ENCODE peak calls at places on chromosomes 7 and 10, in four cellular contexts. X is HCT116, B is HepG2, F is K562. N is an unnamed sample.

GRCh38 chr7:33152087-33152486 is 22.7 kb downstream of the BBS9 start:
- DNase-seq in B (no peak), X (no peak), F (no peak), N (no peak)

GRCh38 chr10:93591065-93591808 is 9.8 kb downstream of the RBP4 start:
- DNase-seq in X (no peak), F (no peak), B (no peak), N (no peak)

GRCh38 chr10:19347592-19347991 is 299.0 kb downstream of the MALRD1 start:
- DNase-seq in X (no peak), B (peak), F (no peak), N (no peak)

GRCh38 chr7:155280446-155281410 is 16.9 kb upstream of the INSIG1 start:
- DNase-seq in F (no peak), B (no peak), X (no peak), N (no peak)

GRCh38 chr7:28203498-28204240 is 23.1 kb upstream of the JAZF1 start:
- DNase-seq in B (no peak), X (no peak), F (no peak), N (no peak)

GRCh38 chr10:50310560-50311174 is 59.4 kb upstream of the ASAH2 start:
- DNase-seq in X (peak), B (peak), F (peak), N (peak)

GRCh38 chr10:127298396-127298795 is 102.0 kb upstream of the INSYN2A start:
- DNase-seq in F (no peak), X (no peak), B (no peak), N (no peak)

GRCh38 chr7:69845721-69846495 is 247.6 kb downstream of the AUTS2 start:
- DNase-seq in B (no peak), X (no peak), F (no peak), N (no peak)

GRCh38 chr10:23194966-23195845 is 3.1 kb downstream of the PTF1A start:
- DNase-seq in F (no peak), X (no peak), B (no peak), N (no peak)
- H3K4me3 ChIP-seq in F (no peak), X (no peak), B (no peak), N (no peak)

DNA sequence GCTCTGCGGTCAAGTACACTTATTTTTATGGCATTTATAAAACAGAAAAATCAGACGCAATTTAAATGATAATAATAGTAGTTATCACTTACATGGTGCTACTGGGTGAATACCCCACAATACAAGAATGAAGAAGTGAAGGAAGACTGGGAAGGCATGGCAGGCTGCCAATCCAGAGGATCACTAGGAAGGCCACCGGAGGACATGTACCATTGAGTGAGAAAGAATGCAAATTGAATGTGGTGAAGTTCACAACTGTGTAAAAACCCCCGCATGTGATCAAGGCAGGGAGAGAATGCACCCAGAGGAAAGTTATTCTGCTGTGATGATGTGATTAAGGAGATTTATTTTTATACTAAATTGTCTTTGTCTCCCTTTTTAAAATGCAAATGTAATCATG is 59.8 kb downstream of the FRMPD2 start:
- DNase-seq in X (no peak), F (no peak), B (no peak), N (no peak)
- TF ChIP-seq TCF7L2 in X (no peak), F (no peak), B (no peak), N (no peak)

DNA sequence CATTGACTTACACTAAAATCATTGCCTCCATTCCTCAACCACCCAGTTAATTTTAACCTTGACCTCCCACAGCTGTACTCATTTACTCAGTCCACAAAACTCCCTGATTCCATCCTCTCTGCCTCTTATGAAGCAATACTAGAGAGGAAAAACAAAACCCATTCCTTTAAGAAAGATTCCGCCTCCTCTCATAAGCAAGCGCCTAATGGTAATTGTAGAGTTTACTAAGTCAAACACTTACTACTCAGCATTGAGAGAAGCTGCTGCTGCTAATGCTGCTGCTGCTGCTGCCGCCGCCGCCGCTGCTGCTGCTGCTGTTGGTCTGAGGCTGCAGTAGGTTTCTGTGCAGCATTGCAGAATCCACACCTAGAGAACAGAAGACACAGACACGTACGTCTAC is 2.1 kb upstream of the ADD3 start:
- DNase-seq in X (no peak), F (no peak), B (peak), N (no peak)
- TF ChIP-seq REST in X (no peak), F (no peak), B (no peak), N (no peak)

GRCh38 chr10:450463-450862 is 239.0 kb downstream of the DIP2C start:
- DNase-seq in F (no peak), X (no peak), B (no peak), N (no peak)
- H3K4me3 ChIP-seq in F (no peak), X (no peak), B (no peak), N (no peak)

GRCh38 chr10:77504870-77505257 is 132.7 kb downstream of the KCNMA1 start:
- DNase-seq in B (no peak), F (no peak), X (peak), N (peak)
- TF ChIP-seq TCF7L2 in B (no peak), F (no peak), X (no peak), N (no peak)

GRCh38 chr10:101014230-101014884 is 14.7 kb downstream of the LZTS2 start:
- DNase-seq in F (peak), X (no peak), B (no peak), N (no peak)

GRCh38 chr10:101013365-101013825 is 13.8 kb downstream of the LZTS2 start:
- DNase-seq in B (no peak), X (no peak), F (no peak), N (no peak)

GRCh38 chr10:101014966-101015581 is 15.5 kb downstream of the LZTS2 start:
- DNase-seq in F (no peak), X (no peak), B (no peak), N (no peak)

GRCh38 chr10:101011517-101012423 is 12.2 kb downstream of the LZTS2 start:
- DNase-seq in X (no peak), B (peak), F (peak), N (no peak)

GRCh38 chr10:101012525-101013364 is 13.1 kb downstream of the LZTS2 start:
- DNase-seq in F (peak), X (peak), B (peak), N (no peak)
- TF ChIP-seq REST in F (no peak), X (no peak), B (no peak), N (no peak)

DNA sequence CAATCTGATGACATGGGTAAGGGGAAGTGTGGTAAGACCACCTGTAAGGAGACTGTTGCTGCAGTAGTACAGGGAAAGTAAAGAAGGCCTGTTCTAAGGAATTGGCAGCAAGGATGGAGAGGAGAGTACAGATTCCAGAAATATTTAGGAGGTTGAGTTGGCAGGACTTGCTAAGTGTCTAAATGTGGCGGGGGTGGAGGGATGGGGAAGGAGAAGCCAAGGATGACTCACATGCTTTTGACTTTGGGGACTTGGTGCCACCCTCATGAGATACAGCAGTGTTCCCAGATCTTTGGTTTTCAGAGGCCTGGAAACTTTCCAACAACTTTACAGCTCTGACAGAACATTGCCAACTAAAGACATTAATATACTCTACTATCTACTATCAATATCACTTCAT is 45.4 kb downstream of the CDK6 start:
- DNase-seq in X (no peak), F (no peak), B (no peak), N (no peak)
- H3K4me3 ChIP-seq in X (no peak), F (no peak), B (no peak), N (no peak)

DNA sequence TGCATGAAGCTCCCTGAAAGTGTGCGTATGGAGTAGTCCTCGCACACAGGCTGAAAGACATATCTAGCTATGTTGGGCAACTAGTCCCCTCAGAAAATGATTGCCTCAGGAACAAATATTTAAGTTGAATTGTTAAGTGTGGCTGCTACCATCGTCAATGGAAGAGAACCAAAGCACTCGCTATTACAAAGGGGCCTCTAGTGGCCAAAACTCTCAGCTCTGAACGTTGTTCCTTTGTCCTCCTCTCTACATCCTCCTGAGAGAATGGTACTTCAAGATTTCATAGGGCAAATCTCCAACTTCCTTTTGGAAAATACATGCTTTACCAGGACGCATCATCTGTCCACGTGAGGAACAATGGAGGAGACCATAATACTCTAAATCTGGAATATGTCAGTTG is 209.9 kb downstream of the NRG3 start:
- DNase-seq in X (no peak), B (no peak), F (no peak), N (no peak)
- TF ChIP-seq TCF7L2 in X (no peak), B (no peak), F (no peak), N (no peak)

DNA sequence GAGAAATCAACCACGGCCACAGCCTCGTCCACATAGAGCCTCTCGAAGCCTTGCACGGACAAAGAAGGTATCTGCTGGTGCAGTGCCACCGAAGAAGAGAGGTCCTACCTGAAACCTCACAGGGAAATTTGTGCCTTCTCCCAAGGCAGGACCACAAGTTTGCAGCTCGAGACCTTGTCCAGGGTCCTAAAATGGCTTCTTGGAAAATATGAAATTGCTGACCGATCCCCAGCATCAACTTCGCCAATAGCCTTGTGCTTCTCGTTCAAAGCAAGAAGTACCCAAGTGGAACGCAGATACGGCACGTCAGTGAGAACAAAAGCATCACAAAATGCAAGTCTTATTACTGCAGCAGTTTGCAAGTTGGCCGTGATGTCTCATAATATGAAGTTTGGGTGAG is 24.6 kb downstream of the PTPRN2 start:
- DNase-seq in F (no peak), B (no peak), X (no peak), N (no peak)
- TF ChIP-seq REST in F (no peak), B (no peak), X (no peak), N (peak)

N was measured in Panc1.